ENCODE peak calls at places on chromosomes 12 and 14, in four cellular contexts. C, X, O and I are unnamed samples.

GRCh38 chr14:73786632-73786941 is 65.0 kb upstream of the PTGR2 start:
- DNase-seq in C (peak; percentile 83), O (no peak), X (no peak), I (no peak)

GRCh38 chr14:64821651-64822050 is 58.1 kb downstream of the SPTB start:
- DNase-seq in C (no peak), O (no peak), X (no peak), I (no peak)

GRCh38 chr14:64663174-64663573 is 41.0 kb upstream of the PLEKHG3 start:
- DNase-seq in O (no peak), C (no peak), X (no peak), I (no peak)

GRCh38 chr14:99612065-99612736 is 8.2 kb upstream of the CCDC85C start:
- DNase-seq in O (no peak), X (no peak), C (no peak), I (no peak)

GRCh38 chr12:27975222-27976136 is 2.9 kb upstream of the PTHLH start:
- DNase-seq in O (no peak), C (peak; percentile 75), X (no peak), I (no peak)

GRCh38 chr12:58365087-58365390 is 423.7 kb downstream of the ATP23 start:
- DNase-seq in X (no peak), O (no peak), C (no peak), I (no peak)

GRCh38 chr12:82510386-82510785 is 152.1 kb downstream of the METTL25 start:
- DNase-seq in O (no peak), X (no peak), C (no peak), I (no peak)

GRCh38 chr12:74598819-74599218 is 61.2 kb downstream of the ATXN7L3B start:
- DNase-seq in C (no peak), X (no peak), O (no peak), I (no peak)

GRCh38 chr12:131407221-131408035 is 303.5 kb upstream of the SFSWAP start:
- DNase-seq in C (peak; percentile 46), O (no peak), X (no peak), I (no peak)

GRCh38 chr12:132622437-132623071 is 4.0 kb downstream of the P2RX2 start:
- DNase-seq in O (no peak), X (no peak), C (no peak), I (no peak)

GRCh38 chr12:6201199-6201608 is 1.0 kb downstream of the CD9 start:
- DNase-seq in C (peak; percentile 59), X (peak; percentile 68), O (no peak), I (no peak)

GRCh38 chr12:22700126-22700525 is 75.2 kb downstream of the ETNK1 start:
- DNase-seq in O (no peak), X (peak; percentile 9), C (no peak), I (no peak)

GRCh38 chr12:60020068-60020467 is 424.2 kb downstream of the SLC16A7 start:
- DNase-seq in X (no peak), O (no peak), C (no peak), I (no peak)
- TF ChIP-seq PBX3 in X (no peak), O (no peak), C (no peak), I (no peak)

DNA sequence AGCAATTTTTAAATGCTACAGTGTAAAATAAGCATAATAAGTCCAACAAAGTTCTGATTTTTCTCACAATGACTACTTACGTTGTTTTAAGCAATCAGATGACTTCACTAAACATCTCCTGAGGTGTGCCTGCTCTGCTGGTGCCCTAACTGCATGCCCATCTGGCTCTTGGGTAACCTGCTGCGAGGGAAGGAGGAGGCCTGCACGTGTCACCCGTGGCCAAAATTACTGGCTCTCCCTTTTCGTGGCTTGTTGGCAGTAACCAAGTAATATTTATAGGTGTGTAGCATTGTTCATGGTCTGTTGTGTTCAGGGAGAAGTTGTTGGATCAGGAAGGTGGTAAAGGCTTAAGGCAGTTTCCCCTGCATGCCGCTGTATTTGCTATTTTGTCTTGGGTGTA is 6.3 kb upstream of the NFKBIA start:
- DNase-seq in X (no peak), O (no peak), C (no peak), I (no peak)
- TF ChIP-seq MAX in X (no peak), O (no peak), C (no peak), I (no peak)

GRCh38 chr12:91622981-91623380 is 440.4 kb upstream of the DCN start:
- DNase-seq in C (no peak), O (no peak), X (no peak), I (no peak)
- TF ChIP-seq PBX3 in C (no peak), O (no peak), X (no peak), I (no peak)

DNA sequence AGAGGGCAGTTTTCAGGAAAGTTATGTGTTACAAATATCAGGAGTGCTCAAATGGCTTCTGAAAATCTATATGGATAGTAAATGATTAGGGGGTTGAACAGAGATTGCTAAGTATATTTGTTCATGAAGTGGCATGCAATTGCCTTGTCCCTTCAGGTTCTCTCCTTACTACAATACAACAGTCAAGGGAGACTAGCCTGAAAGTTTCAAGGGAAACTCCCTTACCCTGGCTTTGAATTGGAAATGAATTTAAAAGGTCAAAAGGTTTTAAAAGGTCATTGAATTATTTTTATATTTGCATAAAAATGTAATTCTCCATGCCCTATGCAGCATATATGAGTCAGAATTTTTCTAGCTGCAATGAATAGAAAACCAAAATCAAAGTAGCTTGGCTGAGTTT is 253.1 kb upstream of the SYT1 start:
- DNase-seq in X (no peak), C (no peak), O (no peak), I (no peak)
- TF ChIP-seq MAX in X (no peak), C (no peak), O (no peak), I (no peak)